ENCODE peak calls at places on chromosomes 2 and 18, in six cellular contexts. Y, Q, G, V, K and T are unnamed samples.

GRCh38 chr2:144597894-144598593 is 78.1 kb upstream of the ZEB2 start:
- DNase-seq in Y (no peak), Q (no peak), G (no peak), V (no peak), K (no peak), T (no peak)

GRCh38 chr2:234930397-234930796 is 21.4 kb upstream of the SH3BP4 start:
- DNase-seq in Y (no peak), Q (no peak), G (no peak), V (no peak), K (no peak), T (no peak)

GRCh38 chr2:101464841-101465240 is 10.1 kb downstream of the RFX8 start:
- DNase-seq in Y (peak), Q (no peak), G (no peak), V (no peak), K (no peak), T (peak)

GRCh38 chr2:119823734-119824334 is 64.1 kb downstream of the PTPN4 start:
- DNase-seq in Y (peak), Q (peak), G (no peak), V (no peak), K (no peak), T (peak)

GRCh38 chr18:11980148-11980554 is 1.2 kb upstream of the IMPA2 start:
- DNase-seq in Y (peak), Q (no peak), G (no peak), V (no peak), K (no peak), T (no peak)

GRCh38 chr2:215748446-215748845 is 264.9 kb downstream of the MREG start:
- DNase-seq in Y (peak), Q (no peak), G (no peak), V (no peak), K (no peak), T (peak)

GRCh38 chr18:77223653-77224052 is 26.0 kb upstream of the GALR1 start:
- DNase-seq in Y (peak), Q (no peak), G (no peak), V (no peak), K (no peak), T (peak)

GRCh38 chr2:79832540-79833234 is 319.8 kb downstream of the CTNNA2 start:
- DNase-seq in Y (no peak), Q (no peak), G (no peak), V (no peak), K (no peak), T (no peak)

GRCh38 chr2:199258291-199258690 is 199.4 kb downstream of the SATB2 start:
- DNase-seq in Y (no peak), Q (no peak), G (no peak), V (no peak), K (no peak), T (no peak)

GRCh38 chr2:37283207-37283606 is 41.4 kb downstream of the PRKD3 start:
- DNase-seq in Y (peak), Q (no peak), G (no peak), V (no peak), K (no peak), T (peak)

GRCh38 chr2:95158891-95159619 is 593 bp downstream of the ZNF514 start:
- DNase-seq in Y (peak), Q (peak), G (peak), V (peak), K (no peak), T (peak)

GRCh38 chr2:54908591-54908990 is 141.7 kb downstream of the RTN4 start:
- DNase-seq in Y (peak), Q (no peak), G (no peak), V (no peak), K (no peak), T (no peak)

GRCh38 chr2:42970151-42970550 is 177.8 kb upstream of the HAAO start:
- DNase-seq in Y (no peak), Q (no peak), G (no peak), V (no peak), K (no peak), T (no peak)

GRCh38 chr2:58595714-58596113 is 354.6 kb upstream of the FANCL start:
- DNase-seq in Y (no peak), Q (no peak), G (no peak), V (no peak), K (no peak), T (no peak)

GRCh38 chr2:883260-884026 is 67.2 kb upstream of the SNTG2 start:
- DNase-seq in Y (no peak), Q (no peak), G (no peak), V (no peak), K (no peak), T (no peak)

GRCh38 chr18:6576706-6577375 is 152.7 kb upstream of the ARHGAP28 start:
- DNase-seq in Y (no peak), Q (no peak), G (no peak), V (no peak), K (no peak), T (no peak)

GRCh38 chr2:241774419-241775222 is 2.0 kb upstream of the GAL3ST2 start:
- DNase-seq in Y (peak), Q (no peak), G (no peak), V (no peak), K (no peak), T (peak)

GRCh38 chr2:206260427-206261012 is 13.9 kb upstream of the ZDBF2 start:
- DNase-seq in Y (peak), Q (no peak), G (no peak), V (no peak), K (no peak), T (peak)

GRCh38 chr2:120767486-120768005 is 31.9 kb downstream of the GLI2 start:
- DNase-seq in Y (no peak), Q (no peak), G (peak), V (no peak), K (no peak), T (no peak)

GRCh38 chr18:44897445-44898215 is 216.9 kb downstream of the SETBP1 start:
- DNase-seq in Y (no peak), Q (no peak), G (no peak), V (no peak), K (no peak), T (no peak)

GRCh38 chr18:63344263-63344662 is 22.7 kb downstream of the KDSR start:
- DNase-seq in Y (no peak), Q (no peak), G (no peak), V (no peak), K (no peak), T (no peak)

GRCh38 chr2:134384131-134384530 is 130.3 kb downstream of the MGAT5 start:
- DNase-seq in Y (no peak), Q (no peak), G (no peak), V (no peak), K (no peak), T (no peak)

GRCh38 chr2:84906108-84906899 is 848 bp downstream of the TMSB10 start:
- DNase-seq in Y (no peak), Q (no peak), G (no peak), V (peak), K (no peak), T (peak)

GRCh38 chr18:3248062-3248669 is 565 bp downstream of the MYL12A start:
- DNase-seq in Y (peak), Q (peak), G (no peak), V (no peak), K (no peak), T (peak)

GRCh38 chr2:137205324-137205723 is 440.0 kb downstream of the THSD7B start:
- DNase-seq in Y (no peak), Q (no peak), G (no peak), V (no peak), K (no peak), T (no peak)

GRCh38 chr18:24535831-24536230 is 75.4 kb downstream of the HRH4 start:
- DNase-seq in Y (no peak), Q (no peak), G (no peak), V (no peak), K (no peak), T (no peak)

GRCh38 chr18:63260075-63260754 is 59.4 kb downstream of the BCL2 start:
- DNase-seq in Y (no peak), Q (no peak), G (no peak), V (no peak), K (no peak), T (no peak)

GRCh38 chr2:44112096-44112495 is 56.6 kb upstream of the PPM1B start:
- DNase-seq in Y (no peak), Q (no peak), G (no peak), V (no peak), K (no peak), T (no peak)

GRCh38 chr2:105287692-105288091 is 41.8 kb downstream of the TGFBRAP1 start:
- DNase-seq in Y (peak), Q (no peak), G (no peak), V (no peak), K (no peak), T (peak)
- TF ChIP-seq CTCF in Y (peak), Q (peak), G (no peak), V (peak), K (peak), T (peak)

DNA sequence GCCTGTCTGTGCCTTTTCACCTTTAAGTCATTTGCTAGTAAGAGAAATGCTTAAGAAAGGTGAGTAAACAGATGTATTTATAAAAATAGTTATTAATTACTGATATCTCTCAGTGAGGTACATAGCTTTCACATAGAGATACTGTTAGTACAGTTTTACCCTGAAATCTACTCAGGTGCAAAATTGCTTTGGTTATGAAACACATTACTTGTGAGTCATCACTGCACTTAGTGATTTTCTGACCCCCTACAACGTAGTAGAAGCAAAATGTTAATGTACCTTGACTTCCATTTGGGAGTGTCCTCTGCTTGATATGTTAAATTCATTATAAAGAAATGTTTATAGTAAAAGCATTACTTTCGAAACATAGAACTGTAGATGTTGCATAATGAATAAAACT is 6.5 kb downstream of the GLS start:
- DNase-seq in Y (peak), Q (no peak), G (no peak), V (peak), K (no peak), T (no peak)
- H3K4me3 ChIP-seq in Y (peak), Q (no peak), G (no peak), V (peak), K (no peak), T (no peak)

GRCh38 chr18:49018553-49018943 is 67.8 kb upstream of the SMAD7 start:
- DNase-seq in Y (no peak), Q (no peak), G (no peak), V (no peak), K (no peak), T (no peak)

GRCh38 chr18:49017813-49018552 is 67.2 kb upstream of the SMAD7 start:
- DNase-seq in Y (no peak), Q (no peak), G (no peak), V (no peak), K (no peak), T (no peak)

GRCh38 chr18:49015886-49016647 is 65.3 kb upstream of the SMAD7 start:
- DNase-seq in Y (no peak), Q (no peak), G (no peak), V (no peak), K (no peak), T (no peak)

GRCh38 chr18:49018961-49019445 is 68.2 kb upstream of the SMAD7 start:
- DNase-seq in Y (no peak), Q (no peak), G (no peak), V (no peak), K (no peak), T (no peak)

GRCh38 chr18:49016648-49017539 is 66.1 kb upstream of the SMAD7 start:
- DNase-seq in Y (peak), Q (no peak), G (peak), V (no peak), K (no peak), T (peak)
- TF ChIP-seq CTCF in Y (no peak), Q (no peak), G (no peak), V (no peak), K (no peak), T (no peak)

GRCh38 chr2:220779918-220780317 is 792.2 kb downstream of the EPHA4 start:
- DNase-seq in Y (peak), Q (no peak), G (no peak), V (no peak), K (no peak), T (peak)
- H3K4me3 ChIP-seq in Y (no peak), Q (no peak), G (no peak), V (no peak), K (no peak), T (no peak)

GRCh38 chr2:28624798-28625701 is 126.6 kb upstream of the PPP1CB start:
- DNase-seq in Y (peak), Q (peak), G (no peak), V (peak), K (no peak), T (no peak)
- TF ChIP-seq CTCF in Y (no peak), Q (no peak), G (no peak), V (no peak), K (no peak), T (no peak)

GRCh38 chr2:62505109-62505508 is 886 bp downstream of the TMEM17 start:
- DNase-seq in Y (no peak), Q (no peak), G (no peak), V (no peak), K (no peak), T (no peak)
- H3K4me3 ChIP-seq in Y (no peak), Q (peak), G (no peak), V (peak), K (peak), T (peak)

GRCh38 chr2:237171396-237171795 is 85.7 kb downstream of the COPS8 start:
- DNase-seq in Y (peak), Q (no peak), G (no peak), V (no peak), K (no peak), T (peak)
- TF ChIP-seq CTCF in Y (peak), Q (no peak), G (no peak), V (no peak), K (no peak), T (peak)

DNA sequence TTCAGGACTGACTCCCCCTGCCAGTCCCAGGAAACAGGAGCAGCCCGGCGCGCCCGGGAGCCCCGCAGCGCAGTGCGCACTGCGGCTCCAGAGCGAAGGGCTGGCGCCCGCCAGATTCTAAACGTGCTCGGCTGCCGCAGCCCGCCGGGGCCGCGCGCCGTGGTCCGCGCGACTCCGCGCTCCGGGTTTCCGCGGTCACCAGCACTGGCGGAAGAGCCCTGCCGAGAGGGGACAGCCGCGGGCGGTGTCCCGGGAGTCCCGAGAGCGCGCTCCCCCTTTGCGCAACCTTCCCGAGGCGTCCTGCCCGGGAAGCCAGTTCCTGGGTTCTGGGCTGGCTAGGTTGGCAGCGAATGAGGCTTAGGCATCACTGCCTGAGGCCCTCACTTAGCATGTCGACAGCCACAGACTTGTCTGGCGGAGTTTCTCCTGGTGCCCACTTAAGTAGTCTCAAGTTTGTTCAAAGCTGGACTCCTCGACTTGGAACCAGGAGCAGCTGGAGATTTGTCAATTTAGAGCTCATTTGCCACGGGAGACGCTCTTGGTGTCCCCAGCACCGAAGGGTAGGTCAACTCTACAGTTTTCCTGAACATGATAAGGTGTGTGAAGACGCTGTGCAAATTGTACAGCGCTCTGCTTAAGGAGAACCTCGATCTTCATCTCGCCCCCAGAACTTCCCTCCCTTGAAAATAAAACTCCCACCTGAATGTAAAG is 1.5 kb upstream of the VSNL1 start:
- DNase-seq in Y (peak), Q (peak), G (peak), V (peak), K (no peak), T (peak)
- H3K4me3 ChIP-seq in Y (peak), Q (peak), G (peak), V (peak), K (no peak), T (peak)